ENCODE peak calls at places on chromosomes 12 and 14, in four cellular contexts. One of them, this sample, is unnamed.
A peak's percentile ranks its signal among the peaks of the same experiment; 100 is the strongest.

GRCh38 chr14:55133416-55133815 is 4.4 kb downstream of the LGALS3 start:
- DNase-seq in GM06990: no peak
- DNase-seq in fibroblast of mammary gland: peak; percentile 74
- DNase-seq in DND-41: no peak
- DNase-seq in this sample: no peak

GRCh38 chr12:57135487-57135886 is 7.2 kb downstream of the LRP1 start:
- DNase-seq in fibroblast of mammary gland: peak; percentile 80
- DNase-seq in DND-41: no peak
- DNase-seq in GM06990: no peak
- DNase-seq in this sample: no peak

GRCh38 chr12:19239046-19239445 is 109.5 kb downstream of the PLEKHA5 start:
- DNase-seq in DND-41: no peak
- DNase-seq in fibroblast of mammary gland: no peak
- DNase-seq in GM06990: no peak
- DNase-seq in this sample: no peak

GRCh38 chr12:113214938-113215400 is 6.3 kb upstream of the TPCN1 start:
- DNase-seq in GM06990: peak; percentile 76
- DNase-seq in DND-41: no peak
- DNase-seq in fibroblast of mammary gland: peak; percentile 98
- DNase-seq in this sample: peak; percentile 23

GRCh38 chr12:76878045-76878898 is 547 bp downstream of the CSRP2 start:
- DNase-seq in DND-41: no peak
- DNase-seq in GM06990: peak; percentile 8
- DNase-seq in fibroblast of mammary gland: no peak
- DNase-seq in this sample: peak; percentile 31

GRCh38 chr12:111846016-111846415 is 4.0 kb downstream of the MAPKAPK5 start:
- DNase-seq in GM06990: no peak
- DNase-seq in DND-41: no peak
- DNase-seq in fibroblast of mammary gland: peak; percentile 38
- DNase-seq in this sample: no peak

GRCh38 chr14:104768437-104769323 is 15.7 kb downstream of the SIVA1 start:
- DNase-seq in DND-41: peak; percentile 88
- DNase-seq in fibroblast of mammary gland: peak; percentile 71
- DNase-seq in GM06990: peak; percentile 85
- DNase-seq in this sample: peak; percentile 95

GRCh38 chr12:4997939-4998338 is 45.7 kb upstream of the KCNA5 start:
- DNase-seq in GM06990: no peak
- DNase-seq in DND-41: no peak
- DNase-seq in fibroblast of mammary gland: peak; percentile 95
- DNase-seq in this sample: no peak

GRCh38 chr14:75559451-75560187 is 18.8 kb upstream of the FLVCR2 start:
- DNase-seq in fibroblast of mammary gland: peak; percentile 79
- DNase-seq in GM06990: no peak
- DNase-seq in DND-41: no peak
- DNase-seq in this sample: peak; percentile 87

GRCh38 chr12:96233941-96234461 is 39.8 kb downstream of the ELK3 start:
- DNase-seq in fibroblast of mammary gland: peak; percentile 99
- DNase-seq in DND-41: no peak
- DNase-seq in GM06990: no peak
- DNase-seq in this sample: no peak

GRCh38 chr12:46455648-46456352 is 83.2 kb upstream of the SLC38A2 start:
- DNase-seq in fibroblast of mammary gland: no peak
- DNase-seq in DND-41: no peak
- DNase-seq in GM06990: no peak
- DNase-seq in this sample: peak; percentile 10

GRCh38 chr12:132558861-132559623 is 51.3 kb downstream of the LRCOL1 start:
- DNase-seq in fibroblast of mammary gland: no peak
- DNase-seq in DND-41: peak; percentile 41
- DNase-seq in GM06990: peak; percentile 34
- DNase-seq in this sample: peak; percentile 26

GRCh38 chr12:132639996-132640520 is 21.5 kb downstream of the P2RX2 start:
- DNase-seq in DND-41: no peak
- DNase-seq in fibroblast of mammary gland: no peak
- DNase-seq in GM06990: no peak
- DNase-seq in this sample: no peak

GRCh38 chr12:47799357-47799955 is 20.2 kb downstream of the HDAC7 start:
- DNase-seq in GM06990: no peak
- DNase-seq in DND-41: no peak
- DNase-seq in fibroblast of mammary gland: no peak
- DNase-seq in this sample: no peak

GRCh38 chr12:32921397-32921796 is 24.8 kb upstream of the PKP2 start:
- DNase-seq in DND-41: no peak
- DNase-seq in fibroblast of mammary gland: peak; percentile 2
- DNase-seq in GM06990: no peak
- DNase-seq in this sample: no peak

GRCh38 chr12:107400686-107401447 is 284.7 kb upstream of the PWP1 start:
- DNase-seq in GM06990: no peak
- DNase-seq in DND-41: no peak
- DNase-seq in fibroblast of mammary gland: peak; percentile 43
- DNase-seq in this sample: peak; percentile 51

GRCh38 chr12:107406932-107407331 is 278.7 kb upstream of the PWP1 start:
- DNase-seq in GM06990: no peak
- DNase-seq in fibroblast of mammary gland: no peak
- DNase-seq in DND-41: no peak
- DNase-seq in this sample: no peak

GRCh38 chr12:107402041-107403022 is 283.3 kb upstream of the PWP1 start:
- DNase-seq in fibroblast of mammary gland: peak; percentile 61
- DNase-seq in DND-41: peak; percentile 32
- DNase-seq in GM06990: no peak
- DNase-seq in this sample: peak; percentile 84

GRCh38 chr12:107405436-107405835 is 280.2 kb upstream of the PWP1 start:
- DNase-seq in DND-41: no peak
- DNase-seq in fibroblast of mammary gland: no peak
- DNase-seq in GM06990: no peak
- DNase-seq in this sample: no peak

DNA sequence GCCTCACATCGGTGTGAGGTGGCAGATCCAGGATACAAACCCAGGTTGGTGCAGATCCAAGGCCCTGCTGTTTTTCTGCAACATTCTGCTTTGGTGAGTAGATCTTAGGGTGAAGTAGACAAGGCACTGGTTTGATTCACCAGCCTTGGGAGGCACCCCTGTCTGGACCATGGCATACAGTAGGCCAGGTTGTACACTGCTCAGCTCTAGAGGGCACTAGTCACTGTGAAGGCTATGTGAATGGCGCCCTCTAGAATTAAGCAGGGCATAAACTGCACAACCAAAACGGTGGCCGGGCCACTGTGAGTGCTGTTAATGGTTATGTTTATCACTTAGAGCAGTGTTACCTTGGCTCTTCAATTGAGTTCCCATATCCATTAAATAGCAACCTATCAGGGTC is 280.6 kb upstream of the PWP1 start:
- DNase-seq in fibroblast of mammary gland: peak; percentile 29
- DNase-seq in DND-41: peak; percentile 9
- DNase-seq in GM06990: no peak
- DNase-seq in this sample: peak; percentile 64
- TF ChIP-seq CTCF in fibroblast of mammary gland: peak; percentile 35
- TF ChIP-seq CTCF in DND-41: peak; percentile 46
- TF ChIP-seq CTCF in GM06990: peak; percentile 84
- TF ChIP-seq CTCF in this sample: peak; percentile 45

DNA sequence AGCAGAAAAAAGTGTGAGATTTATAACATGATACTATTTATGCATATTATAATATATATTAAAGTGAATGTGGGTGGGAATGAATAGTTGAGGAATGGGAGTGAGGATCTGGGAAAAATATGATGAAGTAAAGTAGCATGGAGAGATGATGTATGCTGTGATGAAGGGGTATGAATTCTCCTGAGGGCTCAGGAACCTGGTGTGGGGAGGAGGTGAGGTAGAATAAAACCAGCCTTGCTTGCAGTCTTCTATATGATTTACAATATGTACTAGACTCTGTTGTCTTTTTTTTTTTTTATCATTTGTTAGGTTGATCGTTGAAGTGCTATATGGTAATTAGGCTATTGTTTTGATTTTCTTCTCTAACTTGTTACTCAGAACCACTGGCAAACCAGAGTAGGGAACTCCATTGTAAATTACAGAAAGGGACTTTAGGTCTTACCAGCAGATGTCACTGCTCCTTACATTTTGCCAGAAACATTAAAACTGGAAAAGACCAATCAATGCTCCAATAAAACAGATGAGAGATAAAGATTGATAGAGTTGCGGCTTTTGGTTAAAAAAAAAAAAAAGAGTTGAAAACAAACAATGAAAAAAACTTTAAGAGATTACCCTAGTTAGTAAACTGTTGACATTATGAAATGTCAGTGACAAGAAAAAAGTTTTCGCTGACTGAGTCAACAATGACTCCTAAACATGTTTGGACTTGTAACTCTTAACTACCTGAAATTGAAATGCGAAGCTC is 39.9 kb downstream of the ATL1 start:
- DNase-seq in fibroblast of mammary gland: peak; percentile 70
- DNase-seq in GM06990: peak; percentile 18
- DNase-seq in DND-41: no peak
- DNase-seq in this sample: no peak
- TF ChIP-seq CTCF in fibroblast of mammary gland: peak; percentile 68
- TF ChIP-seq CTCF in GM06990: peak; percentile 59
- TF ChIP-seq CTCF in DND-41: peak; percentile 60
- TF ChIP-seq CTCF in this sample: peak; percentile 45

DNA sequence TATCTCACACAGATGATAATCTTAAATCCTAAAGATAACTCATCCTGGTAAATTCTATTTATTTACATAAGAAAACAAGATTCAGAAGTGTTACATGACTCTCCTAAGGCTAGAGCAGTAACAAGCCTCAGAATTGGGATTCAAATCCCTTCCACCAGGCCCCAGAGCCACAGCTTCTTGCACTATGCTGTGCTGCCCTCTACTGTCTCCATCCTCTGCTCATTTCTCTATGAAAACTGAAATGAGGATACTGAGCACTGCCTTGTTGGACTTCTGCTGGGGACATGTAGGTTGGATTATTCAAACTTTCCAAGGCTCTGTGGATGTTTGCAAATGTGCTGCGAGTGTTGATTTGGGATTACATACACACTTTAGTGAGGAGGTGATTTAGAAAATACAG is 23.5 kb upstream of the C12orf50 start:
- DNase-seq in DND-41: peak; percentile 18
- DNase-seq in GM06990: no peak
- DNase-seq in fibroblast of mammary gland: peak; percentile 52
- DNase-seq in this sample: peak; percentile 45
- TF ChIP-seq CTCF in DND-41: peak; percentile 59
- TF ChIP-seq CTCF in GM06990: peak; percentile 52
- TF ChIP-seq CTCF in fibroblast of mammary gland: peak; percentile 62
- TF ChIP-seq CTCF in this sample: no peak

DNA sequence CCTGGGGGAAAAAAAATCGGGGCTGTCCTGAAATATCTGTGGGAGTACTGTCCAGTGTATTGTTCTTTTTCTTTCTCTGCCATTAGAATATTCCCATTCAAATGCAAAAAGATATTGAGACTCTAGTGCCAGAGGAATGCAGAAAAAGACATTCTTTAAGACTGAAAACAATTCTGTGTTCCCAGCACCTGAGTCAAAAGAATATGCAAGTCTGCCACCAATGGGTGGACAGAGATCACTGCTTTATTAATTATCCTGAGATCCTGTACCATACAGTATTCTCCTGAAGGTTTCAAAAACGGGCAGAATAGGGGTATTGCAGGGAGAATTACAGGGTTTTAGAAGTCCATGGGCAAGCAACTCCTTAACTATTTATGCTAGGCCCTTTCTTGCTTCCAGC is 361.8 kb downstream of the C12orf50 start:
- DNase-seq in GM06990: no peak
- DNase-seq in DND-41: no peak
- DNase-seq in fibroblast of mammary gland: peak; percentile 29
- DNase-seq in this sample: no peak
- TF ChIP-seq CTCF in GM06990: no peak
- TF ChIP-seq CTCF in DND-41: peak; percentile 15
- TF ChIP-seq CTCF in fibroblast of mammary gland: peak; percentile 24
- TF ChIP-seq CTCF in this sample: no peak

DNA sequence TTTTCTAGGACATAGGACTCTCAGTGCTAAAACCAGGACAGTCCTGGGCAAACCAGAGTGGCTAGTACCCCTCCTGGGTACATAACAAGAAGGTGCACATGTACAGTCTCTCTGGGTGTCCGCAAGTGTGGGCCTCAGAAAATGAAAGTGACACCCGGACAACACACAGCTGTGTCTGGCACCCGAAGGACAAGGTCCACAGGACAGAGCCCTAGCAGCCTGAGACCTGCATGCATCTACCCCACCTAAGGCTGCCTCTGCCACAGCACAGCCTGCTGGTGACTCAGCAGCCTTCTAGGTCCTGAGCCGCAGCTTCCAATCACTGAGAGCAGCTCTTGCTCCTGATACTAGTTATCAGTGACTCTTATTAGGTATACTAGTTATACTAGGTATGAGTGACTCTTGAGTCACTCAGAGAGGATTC is 784.1 kb upstream of the TBX3 start:
- DNase-seq in fibroblast of mammary gland: peak; percentile 23
- DNase-seq in DND-41: no peak
- DNase-seq in GM06990: no peak
- DNase-seq in this sample: no peak
- TF ChIP-seq CTCF in fibroblast of mammary gland: peak; percentile 21
- TF ChIP-seq CTCF in DND-41: no peak
- TF ChIP-seq CTCF in GM06990: peak; percentile 27
- TF ChIP-seq CTCF in this sample: no peak

GRCh38 chr12:118044577-118044976 is 16.4 kb downstream of the WSB2 start:
- DNase-seq in DND-41: no peak
- DNase-seq in fibroblast of mammary gland: no peak
- DNase-seq in GM06990: no peak
- DNase-seq in this sample: no peak
- TF ChIP-seq CTCF in DND-41: no peak
- TF ChIP-seq CTCF in fibroblast of mammary gland: no peak
- TF ChIP-seq CTCF in GM06990: no peak
- TF ChIP-seq CTCF in this sample: no peak

GRCh38 chr12:93541578-93542217 is 30.8 kb upstream of the SOCS2 start:
- DNase-seq in GM06990: no peak
- DNase-seq in fibroblast of mammary gland: no peak
- DNase-seq in DND-41: no peak
- DNase-seq in this sample: no peak
- TF ChIP-seq CTCF in GM06990: no peak
- TF ChIP-seq CTCF in fibroblast of mammary gland: no peak
- TF ChIP-seq CTCF in DND-41: no peak
- TF ChIP-seq CTCF in this sample: no peak

GRCh38 chr12:64440100-64440499 is 11.8 kb upstream of the TBK1 start:
- DNase-seq in GM06990: no peak
- DNase-seq in DND-41: no peak
- DNase-seq in fibroblast of mammary gland: no peak
- DNase-seq in this sample: no peak
- TF ChIP-seq CTCF in GM06990: no peak
- TF ChIP-seq CTCF in DND-41: no peak
- TF ChIP-seq CTCF in fibroblast of mammary gland: no peak
- TF ChIP-seq CTCF in this sample: no peak